ENCODE peak calls at places on chromosomes 3 and 15, in eight cellular contexts. W is endothelial cell of umbilical vein, B is H1, O is SK-N-MC, Z is HCT116, K is K562, V is HepG2, G is GM12878. S is an unnamed sample.

GRCh38 chr15:101490408-101490891 is 943 bp upstream of the PCSK6 start:
- DNase-seq in W (no peak), B (no peak), O (no peak), Z (no peak), K (no peak), V (no peak), G (no peak), S (no peak)

GRCh38 chr15:86009727-86010126 is 69.9 kb upstream of the AGBL1 start:
- DNase-seq in W (no peak), B (no peak), O (no peak), Z (no peak), K (no peak), V (no peak), G (no peak), S (no peak)

GRCh38 chr3:46656778-46657556 is 36.5 kb downstream of the ALS2CL start:
- DNase-seq in W (no peak), B (peak; percentile 41), O (no peak), Z (no peak), K (no peak), V (no peak), G (no peak), S (no peak)

GRCh38 chr3:71398157-71398836 is 185.2 kb downstream of the FOXP1 start:
- DNase-seq in W (peak; percentile 24), B (no peak), O (no peak), Z (no peak), K (no peak), V (no peak), G (no peak), S (no peak)

GRCh38 chr3:113685124-113685523 is 11.3 kb downstream of the USF3 start:
- DNase-seq in W (no peak), B (no peak), O (no peak), Z (no peak), K (no peak), V (no peak), G (no peak), S (no peak)

GRCh38 chr3:114451561-114452018 is 157.8 kb downstream of the TIGIT start:
- DNase-seq in W (peak; percentile 66), B (no peak), O (no peak), Z (no peak), K (no peak), V (peak; percentile 3), G (no peak), S (no peak)

GRCh38 chr3:195931582-195932273 is 23.4 kb upstream of the TNK2 start:
- DNase-seq in W (no peak), B (no peak), O (no peak), Z (no peak), K (no peak), V (peak; percentile 20), G (no peak), S (no peak)

GRCh38 chr3:30538787-30539186 is 67.6 kb upstream of the TGFBR2 start:
- DNase-seq in W (peak; percentile 93), B (no peak), O (no peak), Z (peak; percentile 4), K (no peak), V (no peak), G (no peak), S (no peak)

GRCh38 chr15:41927516-41927915 is 33.7 kb upstream of the SPTBN5 start:
- DNase-seq in W (no peak), B (no peak), O (peak; percentile 32), Z (no peak), K (no peak), V (no peak), G (peak; percentile 28), S (no peak)

GRCh38 chr15:52144656-52145055 is 32.1 kb upstream of the BCL2L10 start:
- DNase-seq in W (peak; percentile 35), B (no peak), O (no peak), Z (no peak), K (no peak), V (no peak), G (no peak), S (no peak)

GRCh38 chr3:39313289-39313688 is 16.2 kb upstream of the CCR8 start:
- DNase-seq in W (no peak), B (no peak), O (no peak), Z (no peak), K (no peak), V (no peak), G (no peak), S (no peak)

GRCh38 chr3:42728668-42729364 is 26.2 kb upstream of the HHATL start:
- DNase-seq in W (no peak), B (peak; percentile 30), O (no peak), Z (no peak), K (no peak), V (no peak), G (no peak), S (no peak)

GRCh38 chr3:101319531-101319930 is 844 bp downstream of the IMPG2 start:
- DNase-seq in W (no peak), B (no peak), O (no peak), Z (no peak), K (no peak), V (no peak), G (no peak), S (no peak)

GRCh38 chr15:90239371-90239770 is 5.4 kb downstream of the GDPGP1 start:
- DNase-seq in W (no peak), B (no peak), O (no peak), Z (no peak), K (no peak), V (no peak), G (no peak), S (no peak)

GRCh38 chr15:71043373-71043772 is 71.9 kb upstream of the THSD4 start:
- DNase-seq in W (no peak), B (no peak), O (no peak), Z (no peak), K (no peak), V (no peak), G (no peak), S (no peak)

GRCh38 chr3:63559884-63560283 is 92.6 kb upstream of the SNTN start:
- DNase-seq in W (no peak), B (no peak), O (no peak), Z (no peak), K (no peak), V (no peak), G (no peak), S (no peak)

GRCh38 chr3:63565220-63565619 is 87.3 kb upstream of the SNTN start:
- DNase-seq in W (no peak), B (no peak), O (no peak), Z (no peak), K (no peak), V (no peak), G (no peak), S (peak; percentile 44)

GRCh38 chr3:63561879-63562278 is 90.6 kb upstream of the SNTN start:
- DNase-seq in W (no peak), B (no peak), O (no peak), Z (no peak), K (no peak), V (no peak), G (no peak), S (no peak)

GRCh38 chr3:63557912-63558311 is 94.6 kb upstream of the SNTN start:
- DNase-seq in W (no peak), B (no peak), O (no peak), Z (no peak), K (no peak), V (no peak), G (peak; percentile 17), S (no peak)

DNA sequence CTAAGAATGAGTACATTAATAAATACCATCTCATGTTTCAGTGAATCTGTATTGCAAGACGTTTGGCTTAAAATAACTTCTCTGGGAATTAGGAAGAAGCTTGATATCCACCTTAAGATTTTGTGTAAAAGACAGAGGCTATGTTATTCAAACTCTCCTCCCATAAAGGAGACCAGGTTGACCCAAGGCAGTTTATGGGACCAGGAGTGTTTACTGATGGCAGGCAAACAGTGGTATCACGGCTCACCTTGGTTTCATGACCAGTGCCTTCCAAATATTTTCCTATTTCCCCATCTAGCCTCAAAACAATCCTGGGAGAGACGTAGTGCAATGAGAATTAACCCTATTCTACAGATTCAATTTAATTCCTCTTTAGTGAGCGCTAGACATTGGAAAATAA is 90.2 kb upstream of the SNTN start:
- DNase-seq in W (no peak), B (no peak), O (no peak), Z (no peak), K (no peak), V (no peak), G (no peak), S (no peak)
- H3K36me3 ChIP-seq in W (no peaks in the 10 kb centered on the region), B (no peaks in the 10 kb centered on the region), O (no peaks in the 10 kb centered on the region), Z (no peaks in the 10 kb centered on the region), K (no peaks in the 10 kb centered on the region), V (no peaks in the 10 kb centered on the region), G (no peaks in the 10 kb centered on the region), S (no peaks in the 10 kb centered on the region)

GRCh38 chr3:152403632-152404066 is 134.9 kb downstream of the MBNL1 start:
- DNase-seq in W (no peak), B (no peak), O (no peak), Z (no peak), K (no peak), V (no peak), G (no peak), S (no peak)
- TF ChIP-seq POLR2AphosphoS5 in W (no peak), B (no peak), O (no peak), Z (no peak), K (no peak), V (no peak), G (no peak), S (no peak)

GRCh38 chr3:43921056-43921455 is 230.3 kb downstream of the ABHD5 start:
- DNase-seq in W (no peak), B (no peak), O (no peak), Z (no peak), K (no peak), V (no peak), G (no peak), S (peak; percentile 55)

GRCh38 chr3:43922374-43922773 is 231.6 kb downstream of the ABHD5 start:
- DNase-seq in W (no peak), B (no peak), O (no peak), Z (no peak), K (no peak), V (no peak), G (no peak), S (no peak)

GRCh38 chr3:43923101-43923979 is 232.6 kb downstream of the ABHD5 start:
- DNase-seq in W (no peak), B (no peak), O (no peak), Z (no peak), K (no peak), V (no peak), G (no peak), S (no peak)

GRCh38 chr3:43926073-43926472 is 235.3 kb downstream of the ABHD5 start:
- DNase-seq in W (no peak), B (no peak), O (no peak), Z (no peak), K (no peak), V (no peak), G (no peak), S (peak; percentile 48)
- TF ChIP-seq EZH2 in W (no peak), B (no peak), O (no peak), Z (no peak), K (no peak), V (no peak), G (no peak), S (no peak)

DNA sequence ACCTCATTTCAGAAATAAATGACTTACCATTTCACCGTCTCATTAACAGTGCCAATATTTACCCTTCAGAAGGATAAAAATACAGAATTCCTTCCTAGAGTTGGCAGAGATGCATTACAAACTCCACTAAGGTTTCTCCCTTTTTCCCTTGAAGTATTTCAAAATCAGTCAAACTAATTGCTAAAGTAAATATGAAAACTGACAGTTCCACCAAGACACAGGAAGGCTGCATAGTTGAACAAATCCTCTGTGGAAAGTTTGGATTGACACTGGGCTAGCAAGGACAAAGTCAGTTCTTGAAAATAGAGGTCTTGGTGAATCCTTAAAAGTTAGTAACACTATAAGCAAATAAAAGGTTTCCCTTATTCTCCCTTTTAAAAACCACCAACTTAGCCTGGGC is 34.5 kb downstream of the DCP1A start:
- DNase-seq in W (no peak), B (no peak), O (no peak), Z (no peak), K (no peak), V (peak; percentile 44), G (no peak), S (no peak)
- H3K36me3 ChIP-seq in W (peaks cover 24% of the 10 kb centered on the region), B (peaks cover 19% of the 10 kb centered on the region), O (peaks cover 13% of the 10 kb centered on the region), Z (peaks cover 33% of the 10 kb centered on the region), K (peaks cover 42% of the 10 kb centered on the region), V (peaks cover 19% of the 10 kb centered on the region), G (peaks cover 4% of the 10 kb centered on the region), S (peaks cover 19% of the 10 kb centered on the region)